ENCODE peak calls at places on chromosome 19, in four cellular contexts. One of them, this sample, is unnamed.

GRCh38 chr19:31147234-31147633 is 202.0 kb downstream of the TSHZ3 start:
- DNase-seq in HL-60: no peak
- DNase-seq in K562: no peak
- DNase-seq in GM12878: no peak
- DNase-seq in this sample: no peak

GRCh38 chr19:14189415-14189814 is 16.6 kb downstream of the ADGRL1 start:
- DNase-seq in HL-60: no peak
- DNase-seq in K562: no peak
- DNase-seq in GM12878: no peak
- DNase-seq in this sample: no peak

GRCh38 chr19:15622991-15623390 is 8.0 kb downstream of the CYP4F8 start:
- DNase-seq in HL-60: no peak
- DNase-seq in K562: no peak
- DNase-seq in GM12878: no peak
- DNase-seq in this sample: no peak

GRCh38 chr19:5545984-5546383 is 21.8 kb downstream of the TINCR start:
- DNase-seq in HL-60: no peak
- DNase-seq in K562: no peak
- DNase-seq in GM12878: no peak
- DNase-seq in this sample: no peak

GRCh38 chr19:24140099-24140498 is 53.1 kb downstream of the ZNF254 start:
- DNase-seq in HL-60: peak; percentile 39
- DNase-seq in K562: no peak
- DNase-seq in GM12878: no peak
- DNase-seq in this sample: no peak

GRCh38 chr19:13981467-13981866 is 24.7 kb downstream of the RFX1 start:
- DNase-seq in HL-60: no peak
- DNase-seq in K562: no peak
- DNase-seq in GM12878: no peak
- DNase-seq in this sample: no peak

GRCh38 chr19:33493401-33494275 is 28.0 kb downstream of the PEPD start:
- DNase-seq in HL-60: no peak
- DNase-seq in K562: no peak
- DNase-seq in GM12878: no peak
- DNase-seq in this sample: no peak

GRCh38 chr19:6971366-6971765 is 49.9 kb downstream of the MBD3L2B start:
- DNase-seq in HL-60: no peak
- DNase-seq in K562: no peak
- DNase-seq in GM12878: no peak
- DNase-seq in this sample: no peak

GRCh38 chr19:18846862-18847515 is 15.2 kb downstream of the UPF1 start:
- DNase-seq in HL-60: peak; percentile 67
- DNase-seq in K562: no peak
- DNase-seq in GM12878: no peak
- DNase-seq in this sample: peak; percentile 66

GRCh38 chr19:47493378-47494210 is 9.6 kb upstream of the KPTN start:
- DNase-seq in HL-60: no peak
- DNase-seq in K562: no peak
- DNase-seq in GM12878: no peak
- DNase-seq in this sample: no peak

GRCh38 chr19:47491358-47492136 is 7.5 kb upstream of the KPTN start:
- DNase-seq in HL-60: no peak
- DNase-seq in K562: no peak
- DNase-seq in GM12878: no peak
- DNase-seq in this sample: no peak

GRCh38 chr19:47494211-47494547 is 10.2 kb upstream of the KPTN start:
- DNase-seq in HL-60: no peak
- DNase-seq in K562: no peak
- DNase-seq in GM12878: no peak
- DNase-seq in this sample: no peak

GRCh38 chr19:47492137-47492533 is 8.1 kb upstream of the KPTN start:
- DNase-seq in HL-60: no peak
- DNase-seq in K562: no peak
- DNase-seq in GM12878: no peak
- DNase-seq in this sample: no peak

DNA sequence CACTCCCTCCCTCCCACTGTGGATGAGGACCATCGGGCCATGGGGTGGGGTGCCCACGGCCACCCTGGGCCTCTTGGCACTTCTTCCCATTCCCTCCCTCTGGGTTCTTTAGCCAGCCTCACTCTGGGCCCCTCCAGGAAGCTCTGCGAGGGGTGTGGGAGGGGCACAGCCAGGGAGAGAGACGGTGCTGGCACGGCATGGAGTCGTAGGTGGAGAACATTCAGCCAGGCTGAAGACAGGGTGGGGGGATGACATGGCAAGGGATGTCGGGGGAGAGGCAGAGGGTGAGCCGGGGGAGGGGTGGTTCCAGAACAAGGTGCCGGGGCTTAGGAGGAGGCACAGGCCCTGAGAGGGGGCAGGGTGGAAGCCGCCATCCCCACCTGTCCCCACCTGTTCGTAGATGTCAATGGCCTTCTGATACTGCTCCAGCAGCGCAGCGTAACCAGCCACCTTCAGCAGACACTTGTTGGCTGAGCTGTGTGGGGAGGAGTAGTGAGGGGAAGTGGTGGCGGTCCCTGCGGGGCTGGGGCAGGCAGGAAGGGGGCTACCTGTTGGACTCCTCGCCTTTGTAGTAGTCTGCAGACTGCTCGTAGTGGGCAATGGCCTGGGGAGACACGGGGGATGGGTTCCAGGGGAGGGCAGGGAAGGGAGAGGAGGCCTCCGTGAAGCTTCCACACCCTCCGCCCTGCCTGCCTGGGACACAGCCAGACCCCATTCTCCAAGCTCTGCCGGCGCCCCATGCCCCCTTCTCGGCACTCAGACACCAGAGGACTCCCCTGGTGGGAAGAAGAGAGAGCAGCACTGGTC is 8.8 kb upstream of the KPTN start:
- DNase-seq in HL-60: no peak
- DNase-seq in K562: no peak
- DNase-seq in GM12878: no peak
- DNase-seq in this sample: no peak
- TF ChIP-seq SPI1 in HL-60: no peak
- TF ChIP-seq SPI1 in K562: no peak
- TF ChIP-seq SPI1 in GM12878: no peak
- TF ChIP-seq SPI1 in this sample: no peak

DNA sequence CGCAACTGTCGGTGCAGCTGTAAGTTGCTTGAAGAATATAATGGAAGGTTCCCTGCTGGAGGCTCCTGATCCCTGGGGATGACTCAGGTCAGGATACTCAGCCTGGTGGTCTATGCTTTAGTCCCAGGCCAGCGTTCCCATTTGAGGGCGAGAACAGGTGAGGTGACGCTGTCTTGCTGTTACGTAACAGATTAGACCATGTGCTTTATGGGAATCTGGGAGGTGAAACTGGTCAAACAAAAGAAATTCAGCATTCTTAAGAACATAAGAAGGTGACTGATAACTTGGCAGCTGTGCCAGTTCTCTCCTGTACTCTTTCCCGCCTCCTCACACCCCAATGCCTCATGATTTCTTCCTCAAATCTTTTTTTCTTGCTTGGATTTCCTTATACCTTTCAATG is at the start of gene CXCL17:
- DNase-seq in HL-60: no peak
- DNase-seq in K562: no peak
- DNase-seq in GM12878: no peak
- DNase-seq in this sample: no peak
- TF ChIP-seq SPI1 in HL-60: no peak
- TF ChIP-seq SPI1 in K562: no peak
- TF ChIP-seq SPI1 in GM12878: no peak
- TF ChIP-seq SPI1 in this sample: no peak

GRCh38 chr19:4414144-4414799 is 11.8 kb downstream of the CHAF1A start:
- DNase-seq in HL-60: no peak
- DNase-seq in K562: no peak
- DNase-seq in GM12878: no peak
- DNase-seq in this sample: no peak
- TF ChIP-seq SPI1 in HL-60: no peak
- TF ChIP-seq SPI1 in K562: no peak
- TF ChIP-seq SPI1 in GM12878: no peak
- TF ChIP-seq SPI1 in this sample: no peak

GRCh38 chr19:44748426-44749254 is at the start of gene BCL3:
- DNase-seq in HL-60: peak; percentile 51
- DNase-seq in K562: peak; percentile 70
- DNase-seq in GM12878: no peak
- DNase-seq in this sample: peak; percentile 68

GRCh38 chr19:44746616-44746945 is 1.9 kb upstream of the BCL3 start:
- DNase-seq in HL-60: no peak
- DNase-seq in K562: no peak
- DNase-seq in GM12878: no peak
- DNase-seq in this sample: no peak

GRCh38 chr19:44746946-44747738 is 1.4 kb upstream of the BCL3 start:
- DNase-seq in HL-60: peak; percentile 80
- DNase-seq in K562: peak; percentile 95
- DNase-seq in GM12878: peak; percentile 59
- DNase-seq in this sample: peak; percentile 59

GRCh38 chr19:44749318-44749717 is 810 bp downstream of the BCL3 start:
- DNase-seq in HL-60: no peak
- DNase-seq in K562: no peak
- DNase-seq in GM12878: no peak
- DNase-seq in this sample: no peak

GRCh38 chr19:44747739-44748425 is 626 bp upstream of the BCL3 start:
- DNase-seq in HL-60: peak; percentile 61
- DNase-seq in K562: no peak
- DNase-seq in GM12878: no peak
- DNase-seq in this sample: no peak
- TF ChIP-seq SPI1 in HL-60: peak; percentile 51
- TF ChIP-seq SPI1 in K562: peak; percentile 47
- TF ChIP-seq SPI1 in GM12878: no peak
- TF ChIP-seq SPI1 in this sample: peak; percentile 17

DNA sequence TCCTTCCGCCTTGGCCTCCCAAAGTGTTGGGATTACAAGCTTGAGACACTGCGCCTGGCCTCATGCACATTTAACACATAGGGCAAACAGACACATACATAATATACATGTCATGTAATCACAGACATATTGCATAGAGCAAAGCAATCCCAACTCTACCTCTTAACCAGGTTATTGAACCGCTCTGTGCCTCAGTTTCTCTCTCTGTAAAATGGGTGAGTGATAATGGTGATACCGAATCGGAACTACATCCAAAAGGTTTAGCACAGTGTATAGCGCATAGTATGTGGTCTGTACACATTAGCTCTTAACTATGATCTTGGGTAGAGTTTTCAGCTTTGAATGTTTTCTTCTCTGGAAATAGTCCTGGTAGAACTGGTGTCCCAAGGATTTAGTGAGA is 4.8 kb downstream of the CAPNS1 start:
- DNase-seq in HL-60: no peak
- DNase-seq in K562: no peak
- DNase-seq in GM12878: no peak
- DNase-seq in this sample: no peak
- TF ChIP-seq SPI1 in HL-60: no peak
- TF ChIP-seq SPI1 in K562: no peak
- TF ChIP-seq SPI1 in GM12878: no peak
- TF ChIP-seq SPI1 in this sample: no peak

DNA sequence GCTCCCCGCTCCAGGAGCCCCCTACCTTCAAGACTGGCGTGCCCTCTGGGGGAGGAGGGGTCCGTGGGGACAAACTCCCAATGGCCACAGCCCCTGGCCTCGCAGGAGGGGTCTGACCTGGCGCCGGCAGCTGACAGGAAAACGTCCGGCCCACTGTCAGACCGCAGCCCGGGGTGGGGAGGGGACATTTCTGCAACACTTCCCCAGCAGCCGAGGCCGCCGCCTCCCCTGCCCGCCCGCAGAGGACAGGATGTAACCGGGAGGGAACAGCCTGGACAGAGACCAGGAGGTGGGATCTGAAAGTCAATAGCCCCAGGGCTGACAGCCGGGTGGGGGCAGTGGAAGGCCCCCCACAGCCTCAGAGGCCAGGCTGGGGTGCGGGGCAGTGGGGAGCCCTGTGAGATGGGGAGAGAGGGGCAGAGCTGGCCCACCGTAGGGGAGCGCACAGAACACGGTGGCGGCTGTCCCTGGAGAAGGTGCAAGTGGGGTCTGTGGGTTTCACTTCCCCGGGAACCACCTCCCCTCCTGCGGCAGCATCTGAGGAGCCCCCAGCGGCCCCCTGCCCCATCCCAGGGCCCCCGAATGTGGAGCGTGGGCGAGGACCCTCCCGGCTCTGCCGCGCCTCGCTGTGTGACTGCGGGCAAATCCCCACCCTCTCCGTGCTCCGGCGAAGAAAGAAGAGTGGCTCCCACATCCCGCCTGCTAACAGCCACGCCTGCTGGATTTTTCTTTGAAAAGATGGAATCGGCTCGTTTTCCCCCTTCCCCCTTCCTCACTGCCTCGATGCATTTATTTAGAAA is at the start of gene PEAK3:
- DNase-seq in HL-60: peak; percentile 90
- DNase-seq in K562: peak; percentile 56
- DNase-seq in GM12878: no peak
- DNase-seq in this sample: no peak
- TF ChIP-seq SPI1 in HL-60: peak; percentile 77
- TF ChIP-seq SPI1 in K562: peak; percentile 66
- TF ChIP-seq SPI1 in GM12878: peak; percentile 24
- TF ChIP-seq SPI1 in this sample: peak; percentile 43

GRCh38 chr19:29855087-29855486 is 43.3 kb downstream of the CCNE1 start:
- DNase-seq in HL-60: no peak
- DNase-seq in K562: peak; percentile 31
- DNase-seq in GM12878: no peak
- DNase-seq in this sample: no peak

GRCh38 chr19:29855771-29856510 is 44.1 kb downstream of the CCNE1 start:
- DNase-seq in HL-60: no peak
- DNase-seq in K562: no peak
- DNase-seq in GM12878: no peak
- DNase-seq in this sample: no peak

GRCh38 chr19:29850482-29850881 is 38.7 kb downstream of the CCNE1 start:
- DNase-seq in HL-60: no peak
- DNase-seq in K562: no peak
- DNase-seq in GM12878: no peak
- DNase-seq in this sample: no peak

GRCh38 chr19:29851769-29852521 is 40.2 kb downstream of the CCNE1 start:
- DNase-seq in HL-60: peak; percentile 31
- DNase-seq in K562: no peak
- DNase-seq in GM12878: peak; percentile 49
- DNase-seq in this sample: no peak

DNA sequence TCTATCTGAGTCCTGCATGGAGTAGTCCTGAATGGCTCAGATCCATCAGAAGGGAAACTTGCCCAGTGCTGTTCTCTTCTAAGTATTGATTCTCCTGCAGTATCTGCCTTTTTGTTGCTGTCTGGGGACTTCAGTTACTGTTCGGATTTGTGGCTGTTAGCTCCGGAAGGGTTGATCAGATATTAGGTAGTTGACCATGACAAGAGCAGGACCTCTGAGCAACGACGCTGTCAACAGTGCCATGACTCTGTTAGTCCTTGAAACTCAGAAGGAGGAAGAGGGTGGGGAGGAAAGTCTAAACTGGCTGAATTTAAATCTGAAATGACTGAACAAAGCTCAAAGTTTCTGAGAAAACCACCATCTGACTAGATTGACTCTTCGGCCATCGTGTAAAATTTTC is 42.2 kb downstream of the CCNE1 start:
- DNase-seq in HL-60: no peak
- DNase-seq in K562: no peak
- DNase-seq in GM12878: no peak
- DNase-seq in this sample: no peak
- TF ChIP-seq SPI1 in HL-60: no peak
- TF ChIP-seq SPI1 in K562: no peak
- TF ChIP-seq SPI1 in GM12878: no peak
- TF ChIP-seq SPI1 in this sample: no peak

GRCh38 chr19:28009696-28010095 is 1203.3 kb downstream of the UQCRFS1 start:
- DNase-seq in HL-60: no peak
- DNase-seq in K562: no peak
- DNase-seq in GM12878: no peak
- DNase-seq in this sample: no peak
- TF ChIP-seq SPI1 in HL-60: no peak
- TF ChIP-seq SPI1 in K562: no peak
- TF ChIP-seq SPI1 in GM12878: no peak
- TF ChIP-seq SPI1 in this sample: no peak